ENCODE peak calls at places on chromosome 10, in eight cellular contexts. U is MCF 10A, B is fibroblast of pulmonary artery, T is cardiac fibroblast, G is B cell, L is vagina, J is HCT116, F is neural crest cell. N is an unnamed sample.

GRCh38 chr10:51079766-51080165 is 5.5 kb downstream of the PRKG1 start:
- DNase-seq in U (no peak), B (no peak), T (no peak), G (no peak), L (no peak), J (no peak), F (no peak), N (no peak)

GRCh38 chr10:72276421-72277339 is 3.0 kb downstream of the DDIT4 start:
- DNase-seq in U (peak), B (peak), T (peak), G (no peak), L (no peak), J (peak), F (no peak), N (no peak)

GRCh38 chr10:110616493-110617033 is 27.6 kb upstream of the RBM20 start:
- DNase-seq in U (no peak), B (no peak), T (no peak), G (no peak), L (no peak), J (no peak), F (no peak), N (no peak)

GRCh38 chr10:75465110-75465509 is 33.7 kb downstream of the LRMDA start:
- DNase-seq in U (no peak), B (no peak), T (no peak), G (no peak), L (no peak), J (no peak), F (no peak), N (no peak)

GRCh38 chr10:72818076-72818475 is 75.5 kb upstream of the OIT3 start:
- DNase-seq in U (no peak), B (no peak), T (no peak), G (no peak), L (no peak), J (peak), F (no peak), N (no peak)

GRCh38 chr10:69048103-69048502 is 39.8 kb upstream of the SRGN start:
- DNase-seq in U (no peak), B (no peak), T (peak), G (no peak), L (no peak), J (no peak), F (no peak), N (no peak)

GRCh38 chr10:6647811-6648526 is 67.9 kb upstream of the PRKCQ start:
- DNase-seq in U (peak), B (no peak), T (no peak), G (no peak), L (no peak), J (peak), F (peak), N (peak)

GRCh38 chr10:80596391-80597257 is 58.9 kb downstream of the SH2D4B start:
- DNase-seq in U (peak), B (peak), T (peak), G (peak), L (no peak), J (peak), F (peak), N (peak)

GRCh38 chr10:31314256-31315183 is 4.5 kb upstream of the ZEB1 start:
- DNase-seq in U (no peak), B (no peak), T (no peak), G (no peak), L (no peak), J (no peak), F (no peak), N (no peak)

GRCh38 chr10:42991442-42992098 is 85.3 kb upstream of the RET start:
- DNase-seq in U (no peak), B (no peak), T (no peak), G (no peak), L (no peak), J (no peak), F (no peak), N (no peak)

GRCh38 chr10:46523881-46524470 is 32.5 kb downstream of the GPRIN2 start:
- DNase-seq in U (peak), B (peak), T (peak), G (peak), L (no peak), J (peak), F (no peak), N (no peak)

GRCh38 chr10:130737622-130738021 is 573.9 kb downstream of the TCERG1L start:
- DNase-seq in U (peak), B (peak), T (peak), G (no peak), L (no peak), J (no peak), F (peak), N (no peak)

GRCh38 chr10:124332426-124332825 is 86.3 kb downstream of the OAT start:
- DNase-seq in U (no peak), B (peak), T (peak), G (peak), L (no peak), J (no peak), F (no peak), N (no peak)

GRCh38 chr10:30812018-30812851 is 182.7 kb upstream of the LYZL2 start:
- DNase-seq in U (no peak), B (peak), T (peak), G (no peak), L (no peak), J (no peak), F (no peak), N (no peak)

GRCh38 chr10:52232561-52233350 is 81.3 kb upstream of the DKK1 start:
- DNase-seq in U (no peak), B (peak), T (peak), G (no peak), L (no peak), J (no peak), F (no peak), N (no peak)

GRCh38 chr10:99883523-99883922 is 101.1 kb downstream of the ABCC2 start:
- DNase-seq in U (no peak), B (no peak), T (no peak), G (no peak), L (no peak), J (no peak), F (no peak), N (no peak)

GRCh38 chr10:125551247-125551646 is 131.7 kb downstream of the TEX36 start:
- DNase-seq in U (no peak), B (no peak), T (no peak), G (no peak), L (no peak), J (no peak), F (no peak), N (no peak)

GRCh38 chr10:86141896-86142295 is 224.7 kb downstream of the GRID1 start:
- DNase-seq in U (no peak), B (no peak), T (no peak), G (no peak), L (no peak), J (no peak), F (no peak), N (no peak)

GRCh38 chr10:86137561-86137960 is 229.0 kb downstream of the GRID1 start:
- DNase-seq in U (no peak), B (no peak), T (no peak), G (no peak), L (no peak), J (no peak), F (no peak), N (no peak)

GRCh38 chr10:86138551-86139065 is 228.0 kb downstream of the GRID1 start:
- DNase-seq in U (no peak), B (no peak), T (no peak), G (no peak), L (no peak), J (no peak), F (no peak), N (no peak)

GRCh38 chr10:86135191-86135590 is 231.4 kb downstream of the GRID1 start:
- DNase-seq in U (no peak), B (no peak), T (no peak), G (no peak), L (no peak), J (no peak), F (no peak), N (no peak)

GRCh38 chr10:86139066-86139657 is 227.4 kb downstream of the GRID1 start:
- DNase-seq in U (peak), B (no peak), T (no peak), G (no peak), L (no peak), J (peak), F (peak), N (no peak)
- TF ChIP-seq CTCF in U (peak), B (no peak), T (no peak), G (peak), L (no peak), J (peak), F (peak), N (no peak)

GRCh38 chr10:97138777-97139317 is 46.9 kb downstream of the SLIT1 start:
- DNase-seq in U (no peak), B (no peak), T (no peak), G (no peak), L (no peak), J (no peak), F (no peak), N (no peak)

GRCh38 chr10:97136744-97137143 is 49.0 kb downstream of the SLIT1 start:
- DNase-seq in U (no peak), B (no peak), T (no peak), G (no peak), L (no peak), J (no peak), F (no peak), N (no peak)

GRCh38 chr10:97140284-97140846 is 45.4 kb downstream of the SLIT1 start:
- DNase-seq in U (no peak), B (no peak), T (no peak), G (no peak), L (no peak), J (no peak), F (peak), N (no peak)

GRCh38 chr10:97139651-97140283 is 46.0 kb downstream of the SLIT1 start:
- DNase-seq in U (no peak), B (no peak), T (no peak), G (no peak), L (no peak), J (no peak), F (no peak), N (no peak)

DNA sequence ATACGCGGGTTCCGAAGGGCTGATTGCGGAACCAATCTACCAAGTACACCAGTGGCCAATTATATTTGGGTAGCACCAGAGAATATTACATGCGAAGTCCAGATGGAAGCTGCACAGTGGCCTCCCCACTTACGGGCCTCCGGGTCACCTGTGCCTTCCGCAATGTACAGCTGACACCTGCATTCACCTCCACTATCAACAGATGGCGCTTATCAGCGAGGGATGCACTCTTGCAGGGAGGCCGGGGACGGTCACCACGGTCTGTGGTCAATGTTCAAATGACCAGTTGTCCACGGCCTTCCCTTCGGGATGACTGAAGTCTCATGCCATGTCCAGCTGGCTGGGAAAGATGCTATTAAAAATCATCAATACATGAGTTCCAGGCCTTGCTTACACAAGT is 47.6 kb downstream of the SLIT1 start:
- DNase-seq in U (peak), B (no peak), T (no peak), G (no peak), L (no peak), J (peak), F (no peak), N (no peak)
- TF ChIP-seq CTCF in U (no peak), B (no peak), T (no peak), G (no peak), L (no peak), J (peak), F (peak), N (no peak)

GRCh38 chr10:48983648-48984359 is 44.2 kb upstream of the LRRC18 start:
- DNase-seq in U (no peak), B (no peak), T (no peak), G (no peak), L (no peak), J (no peak), F (no peak), N (no peak)
- TF ChIP-seq CTCF in U (no peak), B (no peak), T (no peak), G (no peak), L (no peak), J (no peak), F (no peak), N (no peak)

GRCh38 chr10:17454801-17455520 is 566 bp upstream of the ST8SIA6 start:
- DNase-seq in U (no peak), B (no peak), T (no peak), G (no peak), L (no peak), J (peak), F (no peak), N (no peak)

GRCh38 chr10:17453377-17454091 is 861 bp downstream of the ST8SIA6 start:
- DNase-seq in U (peak), B (peak), T (peak), G (no peak), L (no peak), J (no peak), F (peak), N (peak)

GRCh38 chr10:17456032-17456548 is 1.7 kb upstream of the ST8SIA6 start:
- DNase-seq in U (no peak), B (no peak), T (no peak), G (no peak), L (no peak), J (no peak), F (no peak), N (no peak)

GRCh38 chr10:17453035-17453376 is 1.4 kb downstream of the ST8SIA6 start:
- DNase-seq in U (no peak), B (no peak), T (no peak), G (no peak), L (no peak), J (no peak), F (no peak), N (no peak)

GRCh38 chr10:17454181-17454800 is at the start of gene ST8SIA6:
- DNase-seq in U (peak), B (peak), T (peak), G (no peak), L (no peak), J (no peak), F (peak), N (peak)
- TF ChIP-seq CTCF in U (no peak), B (no peak), T (no peak), G (no peak), L (no peak), J (no peak), F (no peak), N (no peak)